ENCODE peak calls at places on chromosomes 11 and 22, in seven cellular contexts. D is HCT116, S is WTC11, Q is K562, B is H1, R is HepG2, M is GM12878. N is an unnamed sample.

GRCh38 chr11:2318123-2318522 is 16.3 kb downstream of the TSPAN32 start:
- DNase-seq in D (no peak), S (no peak), Q (no peak), B (no peak), R (no peak), M (no peak), N (no peak)

GRCh38 chr11:101127348-101127698 is 2.3 kb downstream of the PGR start:
- DNase-seq in D (no peak), S (peak; percentile 54), Q (peak; percentile 34), B (peak; percentile 76), R (no peak), M (no peak), N (peak; percentile 26)

GRCh38 chr11:82326853-82327252 is 406.8 kb downstream of the FAM181B start:
- DNase-seq in D (no peak), S (no peak), Q (no peak), B (no peak), R (no peak), M (no peak), N (no peak)

GRCh38 chr11:2668876-2669275 is 30.9 kb downstream of the KCNQ1OT1 start:
- DNase-seq in D (no peak), S (no peak), Q (no peak), B (peak; percentile 20), R (no peak), M (no peak), N (no peak)

GRCh38 chr11:65308281-65308891 is 6.3 kb upstream of the CDC42EP2 start:
- DNase-seq in D (no peak), S (no peak), Q (no peak), B (no peak), R (no peak), M (no peak), N (no peak)

GRCh38 chr11:81967242-81967641 is 766.4 kb downstream of the FAM181B start:
- DNase-seq in D (no peak), S (no peak), Q (no peak), B (no peak), R (no peak), M (no peak), N (no peak)

GRCh38 chr11:29306527-29306926 is 710.3 kb downstream of the KCNA4 start:
- DNase-seq in D (no peak), S (no peak), Q (no peak), B (no peak), R (no peak), M (no peak), N (no peak)

GRCh38 chr11:14373941-14374646 is 15.1 kb upstream of the RRAS2 start:
- DNase-seq in D (no peak), S (no peak), Q (no peak), B (peak; percentile 20), R (peak; percentile 38), M (no peak), N (no peak)

GRCh38 chr11:30914143-30914762 is 328.1 kb upstream of the MPPED2 start:
- DNase-seq in D (peak; percentile 15), S (peak; percentile 83), Q (peak; percentile 6), B (peak; percentile 69), R (peak; percentile 16), M (no peak), N (peak; percentile 73)

GRCh38 chr11:1508491-1508891 is 21.9 kb upstream of the MOB2 start:
- DNase-seq in D (no peak), S (no peak), Q (no peak), B (no peak), R (no peak), M (no peak), N (no peak)

GRCh38 chr22:18947905-18948304 is 11.8 kb upstream of the PRODH start:
- DNase-seq in D (no peak), S (no peak), Q (no peak), B (no peak), R (no peak), M (no peak), N (no peak)

GRCh38 chr11:100942016-100942415 is 187.6 kb downstream of the PGR start:
- DNase-seq in D (no peak), S (no peak), Q (peak; percentile 14), B (no peak), R (no peak), M (no peak), N (no peak)

GRCh38 chr11:3217751-3218482 is 696 bp downstream of the MRGPRG start:
- DNase-seq in D (no peak), S (peak; percentile 10), Q (no peak), B (peak; percentile 49), R (no peak), M (no peak), N (no peak)

GRCh38 chr11:40306938-40307548 is 1152.4 kb downstream of the LRRC4C start:
- DNase-seq in D (no peak), S (no peak), Q (peak; percentile 37), B (no peak), R (peak; percentile 10), M (no peak), N (peak; percentile 16)

GRCh38 chr11:33478111-33478573 is 221.0 kb downstream of the HIPK3 start:
- DNase-seq in D (no peak), S (no peak), Q (no peak), B (no peak), R (peak; percentile 86), M (peak; percentile 12), N (no peak)

GRCh38 chr11:33479216-33479615 is 221.4 kb downstream of the C11orf91 start:
- DNase-seq in D (no peak), S (no peak), Q (no peak), B (no peak), R (no peak), M (no peak), N (no peak)

GRCh38 chr11:33475999-33476398 is 218.8 kb downstream of the HIPK3 start:
- DNase-seq in D (no peak), S (no peak), Q (no peak), B (no peak), R (peak; percentile 37), M (no peak), N (peak; percentile 37)

GRCh38 chr11:33474866-33475265 is 217.7 kb downstream of the HIPK3 start:
- DNase-seq in D (no peak), S (no peak), Q (no peak), B (no peak), R (no peak), M (no peak), N (no peak)

DNA sequence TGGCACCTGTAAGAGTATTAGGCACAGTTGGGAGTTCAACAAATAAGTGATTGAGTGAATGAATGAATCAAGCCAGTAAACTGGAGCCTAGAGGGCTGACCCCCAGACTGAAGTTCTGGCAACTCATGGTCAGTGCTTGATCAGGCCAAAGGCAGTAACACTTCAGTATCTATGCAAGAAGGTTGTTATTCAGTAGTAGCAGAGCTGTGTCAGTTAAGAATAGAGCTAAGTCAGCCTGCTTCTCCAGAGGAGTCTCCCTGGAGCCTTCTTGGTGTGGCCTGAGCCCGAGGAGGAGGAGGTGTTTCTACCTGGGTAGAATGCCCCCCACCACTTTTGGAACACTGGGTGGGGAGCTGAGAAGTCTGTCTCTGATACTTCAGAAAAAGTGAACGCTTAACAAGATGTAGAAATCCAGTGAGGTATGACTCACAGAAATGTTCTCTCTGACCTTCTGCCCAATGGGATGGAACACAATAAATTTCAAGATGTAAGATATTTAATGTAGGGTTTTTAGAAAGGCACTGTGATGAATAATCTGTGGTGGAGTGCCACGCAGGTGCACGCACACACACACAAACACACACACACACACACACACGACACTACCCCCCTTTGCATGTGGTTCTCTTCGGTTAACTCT is 219.9 kb downstream of the HIPK3 start:
- DNase-seq in D (no peak), S (no peak), Q (no peak), B (no peak), R (no peak), M (no peak), N (no peak)
- TF ChIP-seq SP1 in D (no peak), S (no peak), Q (no peak), B (no peak), R (no peak), M (no peak), N (no peak)

DNA sequence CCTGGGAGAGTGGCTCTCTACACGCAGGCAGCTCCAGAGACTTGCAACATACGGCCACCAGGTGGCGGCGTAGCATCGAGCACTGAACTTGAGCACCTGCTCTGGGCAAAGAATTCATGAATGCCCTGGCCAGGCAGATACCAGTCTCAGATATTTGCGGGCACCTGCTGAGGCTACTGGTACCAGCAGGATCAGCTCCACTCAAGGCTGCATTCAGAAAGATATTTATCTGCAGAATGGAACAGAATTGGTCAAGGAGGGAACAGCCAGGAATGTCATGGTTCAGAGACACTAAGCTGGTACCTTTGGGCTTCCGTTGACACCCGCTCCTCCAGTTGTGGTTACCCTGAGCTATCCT is 10.8 kb upstream of the CCDC86 start:
- DNase-seq in D (peak; percentile 68), S (peak; percentile 83), Q (peak; percentile 76), B (peak; percentile 85), R (peak; percentile 61), M (peak; percentile 26), N (peak; percentile 81)
- TF ChIP-seq SP1 in D (no peak), S (no peak), Q (no peak), B (no peak), R (no peak), M (no peak), N (no peak)

GRCh38 chr22:45502215-45503070 is at the start of gene FBLN1:
- DNase-seq in D (no peak), S (peak; percentile 74), Q (peak; percentile 22), B (peak; percentile 86), R (peak; percentile 71), M (no peak), N (peak; percentile 72)
- TF ChIP-seq SP1 in D (no peak), S (peak; percentile 84), Q (no peak), B (no peak), R (no peak), M (no peak), N (no peak)

DNA sequence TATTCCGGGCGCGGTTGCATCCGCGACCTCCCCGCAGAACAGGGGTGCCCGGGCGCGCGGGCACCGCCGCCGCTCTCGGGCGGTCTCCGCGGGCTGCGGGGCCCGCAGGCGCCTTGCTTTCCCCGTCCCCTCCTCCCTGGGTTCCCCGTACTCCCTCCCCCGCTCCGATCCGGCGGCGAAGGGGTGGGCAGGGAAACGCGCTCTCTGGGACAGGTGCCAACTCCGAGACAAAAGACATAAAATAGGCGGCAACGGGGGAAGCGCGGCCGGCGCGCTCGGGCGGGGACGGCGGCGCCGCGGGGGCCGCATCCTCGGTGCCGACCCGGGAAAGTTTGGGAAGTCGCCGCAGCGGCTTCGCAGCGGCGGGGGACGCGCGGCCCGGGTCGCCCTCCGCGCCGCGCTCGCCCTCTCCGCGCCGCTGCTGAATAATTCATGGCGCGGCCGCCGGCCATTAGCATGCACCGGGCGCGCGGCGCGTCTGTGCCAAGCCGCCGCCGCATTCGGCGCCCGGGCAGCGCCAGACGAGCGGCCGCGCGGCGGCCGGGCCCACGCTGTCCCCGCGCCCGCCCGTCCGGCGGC is 78.8 kb upstream of the PPARA start:
- DNase-seq in D (peak; percentile 80), S (peak; percentile 38), Q (no peak), B (peak; percentile 76), R (no peak), M (no peak), N (peak; percentile 56)
- TF ChIP-seq SP1 in D (peak; percentile 44), S (no peak), Q (no peak), B (no peak), R (no peak), M (no peak), N (no peak)

GRCh38 chr22:43529461-43529860 is 117.6 kb downstream of the MPPED1 start:
- DNase-seq in D (no peak), S (no peak), Q (no peak), B (no peak), R (no peak), M (no peak), N (no peak)
- TF ChIP-seq SP1 in D (no peak), S (no peak), Q (no peak), B (no peak), R (no peak), M (no peak), N (no peak)